ENCODE peak calls at places on chromosomes 13 and 19, in six cellular contexts. Q is neuronal stem cell, T is H9, V is IMR-90, U is trophoblast cell, O is H1. M is an unnamed sample.

GRCh38 chr13:111482806-111483620 is 162.6 kb downstream of the TEX29 start:
- DNase-seq in V (no peak), Q (no peak), U (no peak), O (no peak), T (no peak), M (no peak)

GRCh38 chr13:93525087-93525486 is 298.5 kb downstream of the GPC6 start:
- DNase-seq in Q (no peak), U (no peak), T (no peak), V (no peak), O (no peak), M (no peak)

GRCh38 chr19:13057147-13057572 is 45.5 kb downstream of the LYL1 start:
- DNase-seq in V (no peak), O (no peak), U (no peak), Q (no peak), T (no peak), M (peak)

GRCh38 chr13:30338331-30338851 is 31.0 kb upstream of the KATNAL1 start:
- DNase-seq in O (no peak), T (no peak), V (peak), U (peak), Q (no peak), M (no peak)

GRCh38 chr13:43245374-43245964 is 222.1 kb downstream of the DNAJC15 start:
- DNase-seq in T (no peak), O (no peak), V (peak), Q (no peak), U (no peak), M (peak)

GRCh38 chr13:113551081-113552000 is 33.2 kb upstream of the TFDP1 start:
- DNase-seq in V (no peak), Q (no peak), T (peak), U (no peak), O (no peak), M (no peak)

GRCh38 chr13:44649118-44649455 is 73.0 kb upstream of the TSC22D1 start:
- DNase-seq in U (no peak), T (peak), Q (no peak), O (peak), V (no peak), M (no peak)

GRCh38 chr13:113207890-113208423 is 512 bp downstream of the PCID2 start:
- DNase-seq in U (peak), O (no peak), T (peak), Q (peak), V (peak), M (peak)

GRCh38 chr13:113846639-113847318 is 17.1 kb downstream of the GAS6 start:
- DNase-seq in T (peak), Q (no peak), V (no peak), O (no peak), U (no peak), M (no peak)

GRCh38 chr13:41494202-41494601 is 36.9 kb downstream of the RGCC start:
- DNase-seq in V (no peak), U (no peak), T (no peak), Q (no peak), O (no peak), M (no peak)

GRCh38 chr19:51064534-51065220 is at the start of gene KLK13:
- DNase-seq in T (peak), U (no peak), V (no peak), Q (no peak), O (peak), M (no peak)

GRCh38 chr13:20667857-20668256 is 35.6 kb upstream of the IL17D start:
- DNase-seq in T (no peak), O (no peak), Q (no peak), U (no peak), V (peak), M (peak)

GRCh38 chr19:11581740-11582139 is 4.3 kb upstream of the ACP5 start:
- DNase-seq in Q (no peak), V (peak), U (no peak), T (no peak), O (no peak), M (peak)

GRCh38 chr13:30806784-30807183 is 71.4 kb downstream of the ALOX5AP start:
- DNase-seq in O (no peak), T (no peak), U (no peak), Q (no peak), V (peak), M (peak)

GRCh38 chr19:13078897-13079541 is 23.6 kb downstream of the LYL1 start:
- DNase-seq in Q (no peak), U (no peak), V (no peak), T (no peak), O (no peak), M (no peak)

GRCh38 chr13:95784161-95784880 is 107.4 kb downstream of the DNAJC3 start:
- DNase-seq in U (peak), T (no peak), O (no peak), Q (no peak), V (peak), M (peak)

GRCh38 chr19:18915639-18916038 is 3.5 kb downstream of the COPE start:
- DNase-seq in T (peak), U (no peak), V (peak), Q (no peak), O (no peak), M (peak)

GRCh38 chr19:49850487-49851342 is at the start of gene PTOV1:
- DNase-seq in U (peak), O (peak), Q (peak), T (peak), V (peak), M (peak)

GRCh38 chr13:112893570-112894422 is 75.2 kb upstream of the MCF2L start:
- DNase-seq in U (no peak), Q (peak), V (peak), O (peak), T (peak), M (peak)

GRCh38 chr13:113786262-113786841 is 27.3 kb downstream of the TMEM255B start:
- DNase-seq in T (no peak), O (no peak), V (peak), U (no peak), Q (no peak), M (peak)

GRCh38 chr19:10769533-10770491 is 51.9 kb downstream of the DNM2 start:
- DNase-seq in U (peak), Q (no peak), O (no peak), T (no peak), V (peak), M (peak)

GRCh38 chr13:36297600-36298338 is at the start of gene CCDC169:
- DNase-seq in T (peak), V (peak), U (peak), O (peak), Q (peak), M (peak)

GRCh38 chr13:104875008-104875762 is 1660.3 kb downstream of the EFNB2 start:
- DNase-seq in T (no peak), Q (no peak), U (no peak), O (no peak), V (no peak), M (peak)

GRCh38 chr19:33683881-33684549 is 62.3 kb downstream of the CHST8 start:
- DNase-seq in V (peak), U (peak), O (peak), Q (peak), T (peak), M (no peak)

GRCh38 chr19:11767633-11768133 is 883 bp downstream of the ZNF441 start:
- DNase-seq in V (peak), T (no peak), U (peak), O (no peak), Q (no peak), M (peak)

GRCh38 chr19:21603431-21604153 is 98.2 kb downstream of the ZNF429 start:
- DNase-seq in O (no peak), V (no peak), Q (no peak), T (no peak), U (no peak), M (no peak)

GRCh38 chr13:51538626-51539179 is 45.6 kb upstream of the WDFY2 start:
- DNase-seq in V (no peak), Q (no peak), O (no peak), T (no peak), U (no peak), M (no peak)

GRCh38 chr13:109700176-109700575 is 86.2 kb downstream of the IRS2 start:
- DNase-seq in V (peak), U (no peak), O (no peak), Q (no peak), T (no peak), M (peak)

GRCh38 chr19:38664503-38665211 is 17.2 kb downstream of the ACTN4 start:
- DNase-seq in T (no peak), Q (no peak), V (no peak), U (no peak), O (no peak), M (no peak)

GRCh38 chr19:1133471-1133929 is 29.7 kb downstream of the GPX4 start:
- DNase-seq in Q (no peak), U (no peak), O (no peak), V (no peak), T (peak), M (no peak)

GRCh38 chr13:94674609-94675348 is 37.6 kb downstream of the SOX21 start:
- DNase-seq in O (no peak), U (peak), Q (peak), V (peak), T (peak), M (peak)

GRCh38 chr13:50285283-50285682 is 270.0 kb downstream of the KCNRG start:
- DNase-seq in T (no peak), U (no peak), O (no peak), V (no peak), Q (no peak), M (no peak)

GRCh38 chr19:10544753-10545251 is 1.1 kb downstream of the ATG4D start:
- DNase-seq in Q (no peak), U (no peak), T (no peak), V (no peak), O (no peak), M (no peak)

GRCh38 chr13:85665286-85665685 is 133.9 kb downstream of the SLITRK6 start:
- DNase-seq in V (peak), Q (no peak), O (no peak), T (no peak), U (no peak), M (peak)

GRCh38 chr19:1468274-1469199 is 10.5 kb downstream of the C19orf25 start:
- DNase-seq in U (no peak), Q (no peak), T (no peak), V (peak), O (no peak), M (no peak)

GRCh38 chr19:798415-799075 is 1.3 kb downstream of the PTBP1 start:
- DNase-seq in Q (no peak), T (no peak), O (no peak), U (no peak), V (no peak), M (no peak)

GRCh38 chr19:44803442-44804428 is 5.2 kb upstream of the BCAM start:
- DNase-seq in O (no peak), V (no peak), U (no peak), Q (no peak), T (no peak), M (no peak)

GRCh38 chr13:50422181-50423148 is 407.2 kb downstream of the KCNRG start:
- DNase-seq in O (no peak), U (no peak), T (no peak), V (no peak), Q (no peak), M (no peak)

GRCh38 chr13:54029720-54030119 is 1001.1 kb downstream of the OLFM4 start:
- DNase-seq in V (no peak), U (no peak), O (no peak), Q (no peak), T (no peak), M (no peak)

GRCh38 chr13:44404261-44405139 is 30.9 kb downstream of the SERP2 start:
- DNase-seq in O (no peak), V (no peak), T (peak), Q (no peak), U (no peak), M (no peak)

GRCh38 chr13:27621116-27621365 is 651 bp upstream of the POLR1D start:
- DNase-seq in U (no peak), V (no peak), O (no peak), T (no peak), Q (no peak), M (peak)

GRCh38 chr13:27620377-27621115 is at the start of gene LNX2:
- DNase-seq in U (peak), T (peak), O (peak), Q (peak), V (peak), M (peak)

GRCh38 chr13:27622881-27623280 is 1.2 kb downstream of the POLR1D start:
- DNase-seq in O (no peak), V (no peak), Q (no peak), T (no peak), U (no peak), M (no peak)

GRCh38 chr13:27621366-27622101 is at the start of gene POLR1D:
- DNase-seq in V (peak), T (peak), O (peak), Q (peak), U (peak), M (peak)

GRCh38 chr13:27622102-27622820 is 569 bp downstream of the POLR1D start:
- DNase-seq in Q (no peak), U (no peak), V (peak), T (no peak), O (no peak), M (peak)
- H3K4me2 ChIP-seq in Q (peak), U (peak), V (peak), T (peak), O (peak), M (peak)

DNA sequence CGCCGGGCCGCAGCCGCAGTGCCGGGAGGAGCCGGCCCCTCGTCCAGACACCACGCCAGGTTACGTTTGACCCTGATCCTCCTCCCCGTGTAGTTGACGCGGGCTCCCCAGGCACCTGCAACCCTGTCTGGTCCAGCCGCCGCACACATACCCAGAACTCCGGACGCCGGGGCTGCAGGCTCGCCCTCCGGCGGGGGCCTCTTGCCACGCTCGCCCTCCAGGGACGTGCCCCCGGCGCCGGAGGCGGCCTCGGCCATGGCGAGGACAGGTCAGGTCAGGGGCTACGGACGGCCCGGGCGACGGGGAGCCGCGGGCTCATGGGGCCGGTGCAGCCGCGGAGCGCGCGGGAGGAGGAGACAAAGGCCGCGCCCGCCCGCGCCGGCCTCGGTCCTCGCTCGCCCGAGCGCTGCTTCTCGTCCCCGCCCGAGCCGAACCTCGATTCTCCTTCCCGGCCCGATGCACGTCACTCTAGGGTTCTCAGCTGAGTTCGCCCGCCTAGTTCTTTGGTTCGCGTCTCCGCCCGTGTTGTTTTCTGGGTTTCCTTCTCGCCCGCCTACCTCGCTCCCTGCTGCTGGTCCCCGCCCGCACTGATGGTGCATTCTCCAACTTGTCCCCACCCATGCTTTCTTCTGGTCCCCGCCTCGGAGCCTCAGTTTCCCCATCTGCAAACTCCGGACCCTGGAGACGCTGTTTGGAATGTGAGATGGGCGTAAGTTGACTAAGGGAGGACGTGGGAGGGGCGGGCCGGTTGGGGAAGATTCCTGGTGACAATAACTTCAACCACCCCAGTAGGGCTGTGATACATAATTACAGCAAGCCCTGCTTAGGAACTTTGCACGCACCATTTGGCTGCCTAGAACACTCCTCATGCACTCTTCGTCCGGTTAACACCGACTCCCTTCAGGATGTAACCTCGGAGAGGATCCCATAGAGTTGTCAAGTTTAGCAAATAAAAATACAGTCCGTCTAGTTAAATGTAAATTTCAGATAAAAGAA is at the start of gene ANO8:
- DNase-seq in Q (peak), T (peak), U (peak), V (peak), O (peak), M (peak)
- H3K14ac ChIP-seq in Q (peak), T (peak), U (peak), V (peak), O (no peak), M (peak)

DNA sequence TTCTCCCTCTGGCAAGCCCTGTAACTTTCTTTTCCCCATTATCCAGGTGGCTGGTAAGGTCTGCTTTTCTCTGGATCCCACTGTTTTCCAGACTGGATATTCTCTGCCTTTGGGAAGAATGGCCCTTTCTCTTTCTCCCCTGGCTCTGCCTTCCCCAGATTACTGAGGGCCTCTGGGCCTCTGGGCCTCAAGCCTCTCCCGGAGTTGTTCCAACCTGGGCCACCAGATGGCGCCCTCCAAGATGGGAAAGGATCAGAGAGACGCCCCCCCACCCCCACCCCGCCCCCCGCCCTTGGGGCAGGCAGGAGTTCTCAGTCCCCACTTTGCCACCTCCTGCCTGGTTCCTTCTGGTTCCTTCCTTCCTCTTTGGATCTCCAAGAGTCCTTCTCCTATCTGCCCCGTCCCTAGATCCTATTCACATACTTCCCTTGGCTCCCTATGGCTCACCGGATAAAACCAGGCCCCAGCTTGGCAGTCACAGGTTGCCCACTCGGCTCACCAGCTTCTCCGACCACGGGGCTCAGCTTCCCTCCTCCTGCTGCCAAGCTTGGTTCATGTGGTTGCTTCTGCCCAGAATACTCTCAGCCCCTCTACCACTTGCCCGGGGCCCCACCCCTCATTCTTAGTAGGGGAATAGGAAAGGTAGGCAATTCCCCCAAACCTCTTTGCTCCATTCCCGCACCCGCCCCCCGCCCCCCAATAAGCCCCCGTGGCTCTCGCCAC is 13.0 kb downstream of the EPS8L1 start:
- DNase-seq in O (no peak), Q (peak), V (peak), T (peak), U (peak), M (peak)
- H3K4me2 ChIP-seq in O (peak), Q (peak), V (no peak), T (peak), U (no peak), M (no peak)

DNA sequence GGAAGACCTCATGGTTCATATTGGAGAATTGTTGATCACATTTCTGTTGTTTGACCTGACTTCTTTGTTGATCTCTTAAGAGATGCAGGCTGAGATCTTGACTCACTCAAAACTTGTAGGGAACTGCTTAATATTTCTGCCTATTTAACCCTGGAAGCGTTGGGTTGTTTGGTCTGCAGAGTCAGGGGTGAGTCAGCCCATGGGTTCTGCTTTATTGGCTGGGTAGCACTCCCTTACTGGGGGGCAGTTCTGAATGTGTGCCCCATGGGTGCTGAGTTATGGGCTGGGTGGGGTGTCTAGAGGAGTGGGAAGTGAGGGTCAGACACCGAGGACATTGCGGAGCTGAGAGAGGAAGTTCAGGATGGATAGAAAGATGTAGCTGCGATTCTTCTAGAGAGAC is 87.9 kb downstream of the LRCH1 start:
- DNase-seq in T (no peak), U (no peak), V (peak), O (no peak), Q (no peak), M (peak)
- H3K14ac ChIP-seq in T (no peak), U (no peak), V (peak), O (no peak), Q (no peak), M (no peak)

M was measured in mesenchymal stem cell.